ENCODE peak calls at places on chromosomes 13 and 19, in ten cellular contexts. T is NCI-H2081 treated with DMSO at 0.1 percent for 48 hours; Y is activated naive CD4-positive, alpha-beta T cell treated with Interleukin-2 at 50 U/mL for 16 hours; N is stimulated activated CD4-positive, alpha-beta T cell treated with anti-CD3 and anti-CD28 coated beads, Interleukin-15, amount 100 ng/mL, for 1 hour; Z is AG09319; X is globus pallidus; U is fibroblast of lung; I is astrocyte of the cerebellum; J is T-helper 9 cell; D is endodermal cell. R is an unnamed sample.

GRCh38 chr19:31451686-31452325 is 102.6 kb upstream of the TSHZ3 start:
- DNase-seq in X (no peak), Z (no peak), N (no peak), D (no peak), T (no peak), I (no peak), U (peak), J (no peak), Y (no peak), R (no peak)

GRCh38 chr13:46913757-46914156 is 16.9 kb upstream of the HTR2A start:
- DNase-seq in D (no peak), X (no peak), I (no peak), Y (no peak), U (no peak), T (no peak), J (no peak), Z (no peak), N (no peak), R (no peak)

GRCh38 chr13:35978607-35979316 is 152.4 kb downstream of the DCLK1 start:
- DNase-seq in T (peak), D (peak), U (peak), J (no peak), Y (no peak), N (no peak), X (peak), I (peak), Z (no peak), R (no peak)

GRCh38 chr19:49691243-49692101 is 556 bp downstream of the CPT1C start:
- DNase-seq in U (peak), N (no peak), D (peak), Z (no peak), J (no peak), I (peak), T (no peak), X (peak), Y (peak), R (no peak)

GRCh38 chr19:15213715-15214381 is 13.1 kb upstream of the NOTCH3 start:
- DNase-seq in N (no peak), J (no peak), Z (no peak), D (no peak), I (no peak), U (no peak), X (no peak), Y (no peak), T (no peak), R (no peak)

GRCh38 chr19:34732548-34733255 is 1.3 kb upstream of the ZNF181 start:
- DNase-seq in I (no peak), J (no peak), T (no peak), X (no peak), Z (no peak), Y (no peak), U (no peak), D (peak), N (no peak), R (no peak)

GRCh38 chr19:19320362-19321142 is at the start of the genes MAU2 and SUGP1:
- DNase-seq in X (peak), T (peak), Z (peak), I (peak), N (peak), J (peak), U (peak), D (peak), Y (peak), R (peak)

GRCh38 chr13:48431987-48432615 is 19.2 kb upstream of the LPAR6 start:
- DNase-seq in Y (no peak), N (no peak), U (peak), X (no peak), I (no peak), D (no peak), J (no peak), Z (no peak), T (no peak), R (no peak)

GRCh38 chr19:1411255-1412191 is 4.1 kb downstream of the DAZAP1 start:
- DNase-seq in N (no peak), I (no peak), X (peak), T (no peak), U (peak), D (no peak), Y (peak), J (no peak), Z (no peak), R (no peak)

GRCh38 chr19:35843676-35844481 is 8.4 kb downstream of the NPHS1 start:
- DNase-seq in D (peak), J (no peak), N (no peak), X (no peak), T (no peak), Y (no peak), Z (no peak), U (no peak), I (no peak), R (no peak)

GRCh38 chr13:111177081-111177711 is 62.1 kb downstream of the ARHGEF7 start:
- DNase-seq in I (peak), J (peak), N (peak), Z (no peak), D (no peak), X (peak), Y (peak), T (no peak), U (peak), R (peak)

GRCh38 chr19:18397242-18398202 is at the start of gene LRRC25:
- DNase-seq in N (no peak), Z (no peak), U (no peak), D (peak), J (no peak), X (no peak), Y (no peak), T (no peak), I (no peak), R (no peak)